ENCODE peak calls at places on chromosomes 6 and 20, in four cellular contexts. One of them, this sample, is unnamed.

GRCh38 chr6:152534541-152534940 is 102.6 kb downstream of the SYNE1 start:
- DNase-seq in A549: no peak
- DNase-seq in transverse colon: no peak
- DNase-seq in GM12878: no peak
- DNase-seq in this sample: no peak

GRCh38 chr6:165920896-165921671 is 246.6 kb downstream of the TBXT start:
- DNase-seq in A549: peak; percentile 67
- DNase-seq in transverse colon: no peak
- DNase-seq in GM12878: no peak
- DNase-seq in this sample: no peak

GRCh38 chr20:46872315-46873211 is 22.1 kb upstream of the EYA2 start:
- DNase-seq in A549: peak; percentile 16
- DNase-seq in transverse colon: no peak
- DNase-seq in GM12878: no peak
- DNase-seq in this sample: no peak

GRCh38 chr20:19976595-19977372 is 40.4 kb upstream of the NAA20 start:
- DNase-seq in A549: peak; percentile 86
- DNase-seq in transverse colon: no peak
- DNase-seq in GM12878: no peak
- DNase-seq in this sample: no peak

GRCh38 chr6:39040080-39040673 is 8.4 kb upstream of the GLP1R start:
- DNase-seq in A549: no peak
- DNase-seq in transverse colon: no peak
- DNase-seq in GM12878: peak; percentile 19
- DNase-seq in this sample: no peak

GRCh38 chr6:93684339-93684738 is 265.0 kb upstream of the EPHA7 start:
- DNase-seq in A549: no peak
- DNase-seq in transverse colon: peak; percentile 26
- DNase-seq in GM12878: no peak
- DNase-seq in this sample: no peak

GRCh38 chr6:149273318-149273717 is 44.2 kb upstream of the TAB2 start:
- DNase-seq in A549: no peak
- DNase-seq in transverse colon: peak; percentile 41
- DNase-seq in GM12878: no peak
- DNase-seq in this sample: no peak

GRCh38 chr6:55679503-55679902 is 100.5 kb upstream of the HMGCLL1 start:
- DNase-seq in A549: no peak
- DNase-seq in transverse colon: no peak
- DNase-seq in GM12878: no peak
- DNase-seq in this sample: no peak

GRCh38 chr20:61105395-61105794 is 146.7 kb upstream of the CDH4 start:
- DNase-seq in A549: no peak
- DNase-seq in transverse colon: no peak
- DNase-seq in GM12878: no peak
- DNase-seq in this sample: no peak

GRCh38 chr6:138638626-138639025 is 134.9 kb upstream of the CCDC28A start:
- DNase-seq in A549: no peak
- DNase-seq in transverse colon: no peak
- DNase-seq in GM12878: no peak
- DNase-seq in this sample: no peak

GRCh38 chr6:27809939-27810767 is 102.0 kb downstream of the OR2B2 start:
- DNase-seq in A549: peak; percentile 95
- DNase-seq in transverse colon: peak; percentile 89
- DNase-seq in GM12878: peak; percentile 98
- DNase-seq in this sample: no peak
- TF ChIP-seq CTCF in A549: no peak
- TF ChIP-seq CTCF in transverse colon: no peak
- TF ChIP-seq CTCF in GM12878: no peak
- TF ChIP-seq CTCF in this sample: no peak

GRCh38 chr6:4128748-4129147 is 6.6 kb downstream of the ECI2 start:
- DNase-seq in A549: no peak
- DNase-seq in transverse colon: no peak
- DNase-seq in GM12878: no peak
- DNase-seq in this sample: no peak

GRCh38 chr6:4124361-4124760 is 11.0 kb downstream of the ECI2 start:
- DNase-seq in A549: no peak
- DNase-seq in transverse colon: no peak
- DNase-seq in GM12878: no peak
- DNase-seq in this sample: no peak

GRCh38 chr6:4128072-4128471 is 7.3 kb downstream of the ECI2 start:
- DNase-seq in A549: no peak
- DNase-seq in transverse colon: no peak
- DNase-seq in GM12878: no peak
- DNase-seq in this sample: no peak

GRCh38 chr6:4125933-4126864 is 9.2 kb downstream of the ECI2 start:
- DNase-seq in A549: peak; percentile 68
- DNase-seq in transverse colon: no peak
- DNase-seq in GM12878: no peak
- DNase-seq in this sample: no peak

GRCh38 chr6:4125500-4125899 is 9.9 kb downstream of the ECI2 start:
- DNase-seq in A549: no peak
- DNase-seq in transverse colon: no peak
- DNase-seq in GM12878: no peak
- DNase-seq in this sample: no peak
- TF ChIP-seq POLR2A in A549: no peak
- TF ChIP-seq POLR2A in transverse colon: no peak
- TF ChIP-seq POLR2A in GM12878: no peak
- TF ChIP-seq POLR2A in this sample: no peak

GRCh38 chr6:7939186-7939863 is 28.7 kb upstream of the TXNDC5 start:
- DNase-seq in A549: no peak
- DNase-seq in transverse colon: no peak
- DNase-seq in GM12878: no peak
- DNase-seq in this sample: no peak
- TF ChIP-seq EP300 in A549: no peak
- TF ChIP-seq EP300 in transverse colon: no peak
- TF ChIP-seq EP300 in GM12878: no peak
- TF ChIP-seq EP300 in this sample: no peak

GRCh38 chr20:1397710-1398109 is 4.9 kb upstream of the FKBP1A start:
- DNase-seq in A549: no peak
- DNase-seq in transverse colon: no peak
- DNase-seq in GM12878: no peak
- DNase-seq in this sample: no peak
- TF ChIP-seq CTCF in A549: peak; percentile 11
- TF ChIP-seq CTCF in transverse colon: no peak
- TF ChIP-seq CTCF in GM12878: peak; percentile 11
- TF ChIP-seq CTCF in this sample: peak; percentile 36

DNA sequence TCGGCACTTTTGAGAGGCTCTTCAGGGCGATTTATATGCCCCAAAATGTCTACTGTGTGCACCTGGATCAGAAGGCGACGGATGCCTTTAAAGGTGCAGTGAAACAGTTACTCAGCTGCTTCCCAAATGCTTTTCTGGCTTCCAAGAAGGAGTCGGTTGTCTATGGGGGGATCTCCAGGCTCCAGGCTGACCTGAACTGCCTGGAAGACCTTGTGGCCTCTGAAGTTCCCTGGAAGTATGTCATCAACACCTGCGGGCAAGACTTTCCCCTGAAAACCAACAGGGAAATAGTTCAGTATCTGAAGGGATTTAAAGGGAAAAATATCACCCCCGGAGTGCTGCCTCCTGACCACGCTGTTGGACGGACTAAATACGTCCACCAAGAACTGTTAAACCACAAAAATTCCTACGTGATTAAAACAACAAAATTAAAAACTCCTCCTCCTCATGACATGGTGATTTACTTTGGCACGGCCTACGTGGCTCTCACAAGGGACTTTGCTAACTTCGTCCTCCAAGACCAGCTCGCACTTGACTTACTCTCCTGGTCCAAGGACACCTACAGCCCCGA is 8.2 kb downstream of the GCNT2 start:
- DNase-seq in A549: no peak
- DNase-seq in transverse colon: no peak
- DNase-seq in GM12878: no peak
- DNase-seq in this sample: no peak
- TF ChIP-seq POLR2A in A549: no peak
- TF ChIP-seq POLR2A in transverse colon: no peak
- TF ChIP-seq POLR2A in GM12878: peak; percentile 22
- TF ChIP-seq POLR2A in this sample: no peak

GRCh38 chr6:159985296-159985940 is 16.5 kb downstream of the IGF2R start:
- DNase-seq in A549: no peak
- DNase-seq in transverse colon: no peak
- DNase-seq in GM12878: no peak
- DNase-seq in this sample: no peak
- TF ChIP-seq EP300 in A549: no peak
- TF ChIP-seq EP300 in transverse colon: no peak
- TF ChIP-seq EP300 in GM12878: no peak
- TF ChIP-seq EP300 in this sample: no peak

This sample was measured in esophagus muscularis mucosa.